ENCODE peak calls at places on chromosome 10, in four cellular contexts. I is HL-60, A is HCT116, Z is K562. N is an unnamed sample.

GRCh38 chr10:86281396-86281795 is 85.2 kb downstream of the GRID1 start:
- DNase-seq in Z (no peak), A (no peak), I (no peak), N (no peak)

GRCh38 chr10:103367379-103367781 is 396 bp upstream of the TAF5 start:
- DNase-seq in I (peak; percentile 6), Z (no peak), A (no peak), N (no peak)

GRCh38 chr10:123526356-123527079 is 139.6 kb upstream of the GPR26 start:
- DNase-seq in I (peak; percentile 71), Z (no peak), A (no peak), N (no peak)

GRCh38 chr10:62306663-62307062 is 38.0 kb upstream of the RTKN2 start:
- DNase-seq in A (no peak), I (no peak), Z (no peak), N (peak; percentile 16)

GRCh38 chr10:21402606-21403083 is 122.8 kb downstream of the SKIDA1 start:
- DNase-seq in A (no peak), Z (no peak), I (no peak), N (no peak)

GRCh38 chr10:22681301-22681700 is 33.1 kb downstream of the PIP4K2A start:
- DNase-seq in I (no peak), A (no peak), Z (no peak), N (no peak)

GRCh38 chr10:14282271-14282670 is 48.5 kb downstream of the FRMD4A start:
- DNase-seq in Z (no peak), I (no peak), A (no peak), N (no peak)

GRCh38 chr10:566241-566885 is 123.1 kb downstream of the DIP2C start:
- DNase-seq in I (no peak), A (no peak), Z (no peak), N (no peak)

GRCh38 chr10:25175527-25176420 is 973 bp downstream of the GPR158 start:
- DNase-seq in Z (no peak), A (no peak), I (no peak), N (peak; percentile 66)

GRCh38 chr10:15320118-15320517 is 51.0 kb downstream of the FAM171A1 start:
- DNase-seq in A (no peak), I (no peak), Z (no peak), N (no peak)

GRCh38 chr10:24435374-24435773 is 226.4 kb downstream of the KIAA1217 start:
- DNase-seq in A (no peak), Z (no peak), I (no peak), N (no peak)

GRCh38 chr10:77111611-77112550 is 525.7 kb downstream of the KCNMA1 start:
- DNase-seq in I (peak; percentile 26), Z (peak; percentile 65), A (peak; percentile 16), N (peak; percentile 74)

GRCh38 chr10:128751851-128752250 is 625.6 kb upstream of the MKI67 start:
- DNase-seq in Z (no peak), A (no peak), I (no peak), N (no peak)

GRCh38 chr10:32985781-32986350 is 27.8 kb upstream of the ITGB1 start:
- DNase-seq in A (no peak), Z (no peak), I (peak; percentile 24), N (no peak)

GRCh38 chr10:79250259-79250658 is 97.0 kb upstream of the PPIF start:
- DNase-seq in Z (no peak), A (no peak), I (peak; percentile 73), N (no peak)

GRCh38 chr10:13360587-13360986 is 12.5 kb upstream of the SEPHS1 start:
- DNase-seq in Z (no peak), A (no peak), I (no peak), N (no peak)

GRCh38 chr10:114370199-114370598 is 34.1 kb downstream of the AFAP1L2 start:
- DNase-seq in A (no peak), Z (no peak), I (no peak), N (no peak)

GRCh38 chr10:6033954-6034353 is 28.2 kb downstream of the IL2RA start:
- DNase-seq in I (no peak), Z (no peak), A (no peak), N (no peak)

GRCh38 chr10:22218448-22218847 is 633 bp upstream of the EBLN1 start:
- DNase-seq in Z (no peak), A (peak; percentile 2), I (no peak), N (peak; percentile 63)

GRCh38 chr10:34397324-34397723 is 417.8 kb downstream of the PARD3 start:
- DNase-seq in Z (no peak), A (no peak), I (no peak), N (no peak)

GRCh38 chr10:69645296-69645665 is 15.2 kb downstream of the FAM241B start:
- DNase-seq in A (no peak), I (no peak), Z (no peak), N (peak; percentile 43)

GRCh38 chr10:16948335-16948734 is 131.1 kb upstream of the RSU1 start:
- DNase-seq in I (no peak), A (no peak), Z (no peak), N (no peak)

GRCh38 chr10:120455606-120456005 is 1.4 kb upstream of the PLPP4 start:
- DNase-seq in A (no peak), I (no peak), Z (no peak), N (no peak)

GRCh38 chr10:62687230-62687748 is 117.2 kb upstream of the ADO start:
- DNase-seq in Z (no peak), I (no peak), A (no peak), N (no peak)

GRCh38 chr10:59895629-59896116 is 10.7 kb downstream of the CCDC6 start:
- DNase-seq in Z (peak; percentile 51), A (no peak), I (no peak), N (no peak)

GRCh38 chr10:63667596-63667995 is 146.4 kb downstream of the REEP3 start:
- DNase-seq in A (no peak), I (no peak), Z (no peak), N (no peak)

GRCh38 chr10:42979181-42979580 is 97.7 kb upstream of the RET start:
- DNase-seq in A (no peak), Z (peak; percentile 50), I (no peak), N (no peak)

GRCh38 chr10:77403761-77404160 is 233.8 kb downstream of the KCNMA1 start:
- DNase-seq in A (no peak), I (no peak), Z (no peak), N (no peak)

GRCh38 chr10:35442006-35442405 is 105.7 kb downstream of the CCNY start:
- DNase-seq in A (no peak), Z (no peak), I (no peak), N (no peak)

GRCh38 chr10:22795546-22795945 is 81.2 kb upstream of the PIP4K2A start:
- DNase-seq in A (no peak), Z (no peak), I (no peak), N (no peak)

DNA sequence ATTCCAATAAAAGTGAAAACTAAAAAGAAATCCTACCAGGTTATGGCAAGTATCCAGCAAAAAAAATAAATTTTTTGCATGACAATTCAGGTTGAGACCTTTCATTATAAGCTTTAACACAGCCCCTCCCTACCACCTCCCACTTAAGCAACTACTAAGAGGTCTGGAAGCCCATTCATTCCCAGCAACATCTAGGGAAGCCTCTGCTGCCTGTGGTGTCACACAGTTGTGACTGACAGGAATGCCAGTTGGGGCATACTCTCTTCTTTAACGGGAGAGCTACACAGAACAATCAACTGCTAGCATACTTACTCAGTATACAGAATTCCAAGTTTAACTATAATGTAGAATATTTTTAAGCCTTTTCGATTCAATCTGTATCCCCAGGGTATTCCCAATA is 27.8 kb downstream of the ABI1 start:
- DNase-seq in Z (no peak), I (no peak), A (no peak), N (peak; percentile 43)
- TF ChIP-seq REST in Z (no peak), I (no peak), A (no peak), N (no peak)

GRCh38 chr10:89076120-89076519 is 85.5 kb downstream of the FAS start:
- DNase-seq in I (no peak), A (no peak), Z (no peak), N (no peak)
- TF ChIP-seq POLR2AphosphoS5 in I (no peak), A (no peak), Z (no peak), N (no peak)

GRCh38 chr10:130763491-130763890 is 548.0 kb downstream of the TCERG1L start:
- DNase-seq in I (no peak), A (no peak), Z (no peak), N (no peak)
- H3K4me3 ChIP-seq in I (no peak overlapping the region), A (no peak overlapping the region), Z (no peak overlapping the region), N (no peak overlapping the region)

GRCh38 chr10:4190876-4191275 is 405.9 kb upstream of the KLF6 start:
- DNase-seq in A (no peak), I (no peak), Z (no peak), N (no peak)

GRCh38 chr10:4191354-4191753 is 406.3 kb upstream of the KLF6 start:
- DNase-seq in A (no peak), I (no peak), Z (no peak), N (no peak)

GRCh38 chr10:4194231-4194630 is 409.2 kb upstream of the KLF6 start:
- DNase-seq in Z (no peak), A (no peak), I (no peak), N (no peak)

GRCh38 chr10:4195214-4195613 is 410.2 kb upstream of the KLF6 start:
- DNase-seq in A (peak; percentile 33), I (no peak), Z (no peak), N (no peak)

GRCh38 chr10:4191894-4192293 is 406.9 kb upstream of the KLF6 start:
- DNase-seq in I (no peak), A (no peak), Z (no peak), N (no peak)
- TF ChIP-seq REST in I (no peak), A (no peak), Z (no peak), N (no peak)

GRCh38 chr10:110502851-110503301 is 5.2 kb downstream of the DUSP5 start:
- DNase-seq in A (no peak), Z (no peak), I (peak; percentile 80), N (no peak)

GRCh38 chr10:110500515-110500905 is 2.8 kb downstream of the DUSP5 start:
- DNase-seq in I (no peak), Z (no peak), A (no peak), N (no peak)

GRCh38 chr10:110499796-110500514 is 2.2 kb downstream of the DUSP5 start:
- DNase-seq in I (no peak), Z (no peak), A (no peak), N (no peak)

GRCh38 chr10:110502072-110502845 is 4.6 kb downstream of the DUSP5 start:
- DNase-seq in A (no peak), Z (no peak), I (no peak), N (no peak)

GRCh38 chr10:110501142-110501937 is 3.6 kb downstream of the DUSP5 start:
- DNase-seq in Z (peak; percentile 71), I (peak; percentile 66), A (peak; percentile 88), N (peak; percentile 79)
- TF ChIP-seq POLR2AphosphoS5 in Z (no peak), I (no peak), A (peak; percentile 86), N (no peak)

DNA sequence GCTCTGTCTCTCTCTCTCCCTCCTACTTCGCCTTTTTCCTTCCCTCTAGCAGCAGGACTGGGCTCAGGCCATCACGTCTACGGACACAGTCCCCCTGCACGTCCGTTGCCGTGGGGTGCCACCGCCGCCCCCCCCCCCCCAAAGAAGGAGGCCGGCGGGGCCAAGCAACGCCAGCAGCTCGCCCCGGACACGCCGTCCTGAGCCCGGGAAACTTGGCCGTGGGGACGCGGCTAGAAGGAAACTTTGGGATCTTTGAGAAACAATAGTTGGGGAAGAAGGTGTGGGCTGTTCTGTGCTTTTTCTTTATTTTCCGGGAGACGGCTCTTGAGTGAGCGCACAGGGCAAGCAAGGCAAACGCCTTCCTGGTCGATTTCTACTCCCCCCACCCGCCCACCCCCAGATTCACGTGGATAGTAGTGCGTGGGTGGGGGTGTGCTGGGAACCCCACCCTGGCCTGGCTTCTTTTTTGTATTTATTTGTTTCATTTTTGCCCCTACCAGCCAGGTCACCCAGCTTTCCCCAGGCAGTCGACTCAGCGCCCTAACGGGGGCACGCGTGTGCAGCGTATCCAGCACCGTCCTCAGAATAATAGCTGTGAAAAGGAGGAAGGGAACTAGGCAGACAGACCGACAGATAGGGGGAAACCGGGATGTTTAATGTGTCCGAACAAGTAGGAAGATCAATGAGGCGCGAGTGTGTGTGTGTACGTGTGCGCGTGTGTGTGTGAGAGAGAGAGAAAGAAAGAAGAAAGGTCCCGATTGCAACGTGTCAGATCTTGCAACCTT is 1.4 kb downstream of the MXI1 start:
- DNase-seq in Z (peak; percentile 40), I (peak; percentile 64), A (no peak), N (no peak)
- H3K4me3 ChIP-seq in Z (peak overlapping the region; percentile 59), I (peak overlapping the region; percentile 64), A (peak overlapping the region; percentile 67), N (peak overlapping the region; percentile 91)

N was measured in GM23338.